ENCODE peak calls at places on chromosomes 3 and 15, in four cellular contexts. P, X, T and O are unnamed samples.
A peak's percentile ranks its signal among the peaks of the same experiment; 100 is the strongest.

GRCh38 chr15:92915766-92916435 is 15.8 kb downstream of the CHD2 start:
- DNase-seq in P (no peak), X (no peak), T (no peak), O (no peak)

GRCh38 chr3:12471228-12471627 is 13.1 kb upstream of the TSEN2 start:
- DNase-seq in P (peak; percentile 71), X (no peak), T (peak; percentile 99), O (no peak)

GRCh38 chr3:48404440-48405342 is 25.2 kb downstream of the PLXNB1 start:
- DNase-seq in P (no peak), X (peak; percentile 28), T (no peak), O (peak; percentile 31)

GRCh38 chr3:12659316-12660015 is 4.5 kb downstream of the RAF1 start:
- DNase-seq in P (no peak), X (no peak), T (peak; percentile 17), O (no peak)

GRCh38 chr15:68749365-68750141 is 71.1 kb downstream of the ANP32A start:
- DNase-seq in P (no peak), X (no peak), T (no peak), O (peak; percentile 34)

GRCh38 chr15:76196949-76197315 is 114.3 kb downstream of the ETFA start:
- DNase-seq in P (no peak), X (no peak), T (no peak), O (no peak)

GRCh38 chr15:27843146-27843545 is 256.0 kb downstream of the OCA2 start:
- DNase-seq in P (no peak), X (no peak), T (no peak), O (no peak)

GRCh38 chr3:67526246-67526645 is 128.2 kb downstream of the SUCLG2 start:
- DNase-seq in P (peak; percentile 89), X (no peak), T (peak; percentile 50), O (peak; percentile 49)

GRCh38 chr15:93895976-93896770 is 335.2 kb upstream of the MCTP2 start:
- DNase-seq in P (no peak), X (no peak), T (no peak), O (no peak)

GRCh38 chr3:12191559-12191958 is 32.8 kb upstream of the TIMP4 start:
- DNase-seq in P (no peak), X (no peak), T (no peak), O (no peak)

GRCh38 chr15:49832421-49832980 is 211.7 kb downstream of the DTWD1 start:
- DNase-seq in P (no peak), X (peak; percentile 40), T (peak; percentile 52), O (no peak)

GRCh38 chr3:33186524-33187367 is 31.9 kb downstream of the SUSD5 start:
- DNase-seq in P (peak; percentile 71), X (no peak), T (peak; percentile 42), O (no peak)

GRCh38 chr15:50181983-50182232 is at the start of gene SLC27A2:
- DNase-seq in P (no peak), X (peak; percentile 54), T (peak; percentile 53), O (no peak)

GRCh38 chr15:92343869-92344643 is 49.6 kb upstream of the ST8SIA2 start:
- DNase-seq in P (no peak), X (peak; percentile 78), T (no peak), O (no peak)

GRCh38 chr3:71282976-71283375 is 300.6 kb downstream of the FOXP1 start:
- DNase-seq in P (no peak), X (no peak), T (no peak), O (no peak)

GRCh38 chr3:156432563-156432962 is 122.4 kb downstream of the SSR3 start:
- DNase-seq in P (no peak), X (no peak), T (no peak), O (no peak)

GRCh38 chr15:59160880-59161593 is 45.6 kb upstream of the LDHAL6B start:
- DNase-seq in P (no peak), X (no peak), T (peak; percentile 49), O (no peak)

GRCh38 chr15:49686626-49687025 is 65.8 kb downstream of the DTWD1 start:
- DNase-seq in P (peak; percentile 33), X (no peak), T (peak; percentile 20), O (no peak)

GRCh38 chr3:187742351-187743171 is 2.7 kb downstream of the BCL6 start:
- DNase-seq in P (peak; percentile 51), X (peak; percentile 74), T (peak; percentile 70), O (no peak)

DNA sequence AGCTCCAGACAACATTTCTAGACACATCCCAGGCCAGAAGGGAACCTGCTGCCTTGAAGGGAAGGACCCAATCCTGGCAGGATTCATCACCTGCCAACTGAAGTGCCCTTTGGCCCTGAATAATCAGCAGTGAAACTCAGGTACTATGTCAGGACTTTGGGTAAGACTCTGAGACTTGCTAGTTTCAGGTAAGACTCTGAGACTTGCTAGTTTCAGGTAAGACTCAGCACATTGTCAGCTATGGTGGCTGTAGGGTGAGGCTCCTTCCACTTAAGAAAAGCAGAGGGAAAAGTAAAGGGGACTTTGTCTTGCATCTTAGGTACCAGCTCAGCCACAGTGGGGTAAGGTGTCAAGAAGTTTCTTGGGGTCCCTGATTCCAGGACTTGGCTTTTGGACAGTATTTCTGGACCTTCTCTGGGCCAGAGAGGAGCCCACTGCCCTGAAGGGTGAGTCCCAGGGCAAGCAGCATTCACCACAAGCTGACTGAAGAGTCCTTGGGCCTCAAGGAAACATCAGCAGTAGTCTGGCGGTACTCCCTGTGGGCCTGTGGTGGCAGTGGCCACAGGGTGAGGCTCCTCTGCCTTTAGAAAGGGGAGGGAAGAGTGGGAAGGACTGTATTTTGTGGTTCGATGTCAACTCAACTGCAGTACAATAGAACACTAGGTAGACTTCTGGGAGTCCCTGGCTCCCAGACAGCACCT is 13.7 kb upstream of the COL8A1 start:
- DNase-seq in P (peak; percentile 21), X (no peak), T (no peak), O (no peak)
- H3K27ac ChIP-seq in P (no peak overlapping the region), X (no peak overlapping the region), T (no peak overlapping the region), O (no peak overlapping the region)

DNA sequence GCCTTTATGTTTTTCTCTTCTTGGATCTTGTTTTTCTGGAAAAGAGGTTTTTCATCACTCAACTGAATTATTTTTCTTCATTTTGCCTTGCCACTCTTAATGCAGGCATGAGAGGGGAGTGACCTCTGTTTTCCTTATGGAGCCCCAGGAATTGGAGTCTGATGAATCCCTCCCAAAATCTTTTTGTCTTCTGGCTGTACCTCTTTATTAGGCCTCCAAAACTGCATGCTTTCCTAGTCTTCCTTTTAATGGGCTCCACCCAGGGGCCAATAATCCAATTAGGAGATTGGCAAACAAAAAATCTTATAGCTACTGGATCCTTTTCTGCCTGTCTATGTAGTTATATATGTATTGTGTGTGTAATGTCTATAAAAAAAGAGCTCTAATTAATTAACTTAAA is 192.4 kb upstream of the PEX5L start:
- DNase-seq in P (no peak), X (no peak), T (no peak), O (no peak)
- H3K9me3 ChIP-seq in P (peaks cover 41% of the 10 kb centered on the region), X (peaks cover 2% of the 10 kb centered on the region), T (peaks cover 40% of the 10 kb centered on the region), O (no peaks in the 10 kb centered on the region)

GRCh38 chr15:40925863-40926658 is 3.1 kb upstream of the DLL4 start:
- DNase-seq in P (no peak), X (no peak), T (no peak), O (no peak)
- H3K27ac ChIP-seq in P (no peak overlapping the region), X (no peak overlapping the region), T (no peak overlapping the region), O (no peak overlapping the region)

DNA sequence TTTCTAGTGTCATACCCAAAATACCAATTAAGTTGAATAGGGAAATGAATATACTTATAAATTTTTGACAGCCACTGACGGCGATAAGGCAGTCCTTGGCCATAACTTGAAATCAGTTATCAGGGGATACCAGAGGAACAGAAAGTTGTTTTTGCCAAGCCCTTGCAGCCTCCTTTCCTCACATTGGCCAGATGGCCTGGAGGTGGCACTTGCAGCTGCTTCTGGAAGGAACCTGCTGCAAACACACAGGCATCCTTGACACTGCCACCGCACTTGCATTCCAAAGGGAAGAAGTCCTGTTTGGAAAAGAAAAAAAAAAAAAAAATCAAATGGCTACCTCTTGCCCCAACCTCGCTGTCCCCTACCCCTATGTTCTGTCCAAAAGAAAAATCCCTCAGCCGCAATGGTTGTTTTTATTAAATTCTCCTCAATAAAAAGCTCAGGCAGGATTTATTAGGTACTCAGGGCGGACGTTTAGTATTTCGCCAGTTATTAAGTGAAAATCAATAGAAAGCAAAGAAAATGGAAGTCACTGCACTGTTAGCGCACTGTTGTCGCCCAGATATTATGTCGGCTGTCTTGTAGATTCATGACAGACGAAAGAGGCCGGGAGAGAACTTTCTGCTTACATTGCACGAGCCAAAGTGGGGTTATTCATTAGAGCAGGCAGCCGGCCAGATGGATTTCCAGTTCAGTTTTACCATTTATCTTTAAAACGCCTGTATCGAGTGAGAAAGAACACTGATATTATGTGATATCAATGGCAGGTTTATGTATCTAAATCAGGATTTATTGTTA is 866.2 kb upstream of the NR2F2 start:
- DNase-seq in P (no peak), X (peak; percentile 49), T (no peak), O (no peak)
- H3K9me3 ChIP-seq in P (no peaks in the 10 kb centered on the region), X (no peaks in the 10 kb centered on the region), T (no peaks in the 10 kb centered on the region), O (no peaks in the 10 kb centered on the region)

GRCh38 chr3:152308475-152308844 is 39.7 kb downstream of the MBNL1 start:
- DNase-seq in P (no peak), X (no peak), T (no peak), O (no peak)
- H3K27ac ChIP-seq in P (no peak overlapping the region), X (peak overlapping the region; percentile 30), T (peak overlapping the region; percentile 97), O (no peak overlapping the region)